ENCODE peak calls at places on chromosome 18, in five cellular contexts. E is CD8-positive, alpha-beta memory T cell; G is tibial nerve; I is upper lobe of right lung; U is transverse colon. Z is an unnamed sample.

GRCh38 chr18:29096380-29096779 is 919.5 kb upstream of the CDH2 start:
- DNase-seq in E (no peak), G (no peak), I (no peak), U (no peak), Z (no peak)

GRCh38 chr18:9683418-9684396 is 24.4 kb upstream of the RAB31 start:
- DNase-seq in E (no peak), G (no peak), I (no peak), U (no peak), Z (no peak)

GRCh38 chr18:12305930-12306629 is 2.0 kb upstream of the TUBB6 start:
- DNase-seq in E (no peak), G (no peak), I (no peak), U (no peak), Z (no peak)

GRCh38 chr18:51867767-51868166 is 472.2 kb upstream of the DCC start:
- DNase-seq in E (no peak), G (no peak), I (no peak), U (no peak), Z (no peak)

GRCh38 chr18:63878343-63878742 is 9.2 kb upstream of the SERPINB2 start:
- DNase-seq in E (no peak), G (no peak), I (no peak), U (no peak), Z (no peak)

GRCh38 chr18:35041752-35042379 is 653 bp downstream of the MAPRE2 start:
- DNase-seq in E (peak; percentile 44), G (no peak), I (no peak), U (no peak), Z (no peak)

GRCh38 chr18:10322408-10322807 is 132.0 kb upstream of the APCDD1 start:
- DNase-seq in E (no peak), G (no peak), I (no peak), U (no peak), Z (no peak)

GRCh38 chr18:24602156-24602555 is 141.7 kb downstream of the HRH4 start:
- DNase-seq in E (no peak), G (no peak), I (no peak), U (no peak), Z (no peak)

GRCh38 chr18:24268784-24269550 is 128.7 kb downstream of the OSBPL1A start:
- DNase-seq in E (no peak), G (no peak), I (no peak), U (peak; percentile 16), Z (no peak)

GRCh38 chr18:24201699-24202687 is 63.1 kb downstream of the CABYR start:
- DNase-seq in E (no peak), G (no peak), I (no peak), U (no peak), Z (no peak)

GRCh38 chr18:74652392-74652988 is 54.8 kb downstream of the ZNF407 start:
- DNase-seq in E (peak; percentile 22), G (no peak), I (no peak), U (no peak), Z (no peak)

GRCh38 chr18:23229472-23229871 is 94.2 kb downstream of the CABLES1 start:
- DNase-seq in E (no peak), G (no peak), I (no peak), U (no peak), Z (no peak)

GRCh38 chr18:13378150-13378549 is 159.6 kb downstream of the LDLRAD4 start:
- DNase-seq in E (no peak), G (no peak), I (no peak), U (no peak), Z (no peak)

GRCh38 chr18:8771930-8772329 is 66.6 kb downstream of the MTCL1 start:
- DNase-seq in E (no peak), G (no peak), I (no peak), U (peak; percentile 36), Z (no peak)

GRCh38 chr18:24432618-24433017 is 6.1 kb downstream of the IMPACT start:
- DNase-seq in E (no peak), G (no peak), I (no peak), U (no peak), Z (no peak)

GRCh38 chr18:5909130-5909529 is 13.8 kb upstream of the TMEM200C start:
- DNase-seq in E (no peak), G (no peak), I (no peak), U (no peak), Z (no peak)

GRCh38 chr18:26383454-26384270 is 157.4 kb downstream of the TAF4B start:
- DNase-seq in E (peak; percentile 13), G (no peak), I (no peak), U (no peak), Z (no peak)

GRCh38 chr18:24703316-24703715 is 242.9 kb downstream of the HRH4 start:
- DNase-seq in E (no peak), G (no peak), I (no peak), U (no peak), Z (no peak)

GRCh38 chr18:58861353-58861752 is 3.3 kb upstream of the ZNF532 start:
- DNase-seq in E (no peak), G (no peak), I (no peak), U (no peak), Z (no peak)

GRCh38 chr18:71784777-71785176 is 759.4 kb downstream of the CBLN2 start:
- DNase-seq in E (peak; percentile 6), G (no peak), I (no peak), U (no peak), Z (no peak)

GRCh38 chr18:79939096-79939495 is 12.4 kb downstream of the SLC66A2 start:
- DNase-seq in E (no peak), G (no peak), I (no peak), U (peak; percentile 9), Z (no peak)

GRCh38 chr18:23690505-23691068 is 1.3 kb downstream of the LAMA3 start:
- DNase-seq in E (no peak), G (no peak), I (peak; percentile 67), U (no peak), Z (no peak)

GRCh38 chr18:52046842-52047241 is 293.2 kb upstream of the DCC start:
- DNase-seq in E (no peak), G (no peak), I (no peak), U (no peak), Z (no peak)

GRCh38 chr18:8744656-8745055 is 39.3 kb downstream of the MTCL1 start:
- DNase-seq in E (peak; percentile 80), G (no peak), I (no peak), U (no peak), Z (peak; percentile 18)

GRCh38 chr18:71287268-71287667 is 998.4 kb downstream of the SOCS6 start:
- DNase-seq in E (no peak), G (no peak), I (no peak), U (no peak), Z (no peak)

GRCh38 chr18:52313213-52313612 is 26.8 kb upstream of the DCC start:
- DNase-seq in E (no peak), G (no peak), I (no peak), U (no peak), Z (no peak)

GRCh38 chr18:3584897-3585460 is 135.0 kb downstream of the TGIF1 start:
- DNase-seq in E (no peak), G (no peak), I (no peak), U (no peak), Z (no peak)

GRCh38 chr18:37568671-37569070 is 3.1 kb upstream of the CELF4 start:
- DNase-seq in E (no peak), G (no peak), I (no peak), U (no peak), Z (no peak)

GRCh38 chr18:37565985-37566478 is 434 bp upstream of the CELF4 start:
- DNase-seq in E (no peak), G (no peak), I (peak; percentile 69), U (no peak), Z (no peak)

GRCh38 chr18:37566479-37567060 is 972 bp upstream of the CELF4 start:
- DNase-seq in E (no peak), G (no peak), I (peak; percentile 61), U (no peak), Z (no peak)

GRCh38 chr18:37567061-37567993 is 1.7 kb upstream of the CELF4 start:
- DNase-seq in E (no peak), G (no peak), I (peak; percentile 53), U (no peak), Z (no peak)

DNA sequence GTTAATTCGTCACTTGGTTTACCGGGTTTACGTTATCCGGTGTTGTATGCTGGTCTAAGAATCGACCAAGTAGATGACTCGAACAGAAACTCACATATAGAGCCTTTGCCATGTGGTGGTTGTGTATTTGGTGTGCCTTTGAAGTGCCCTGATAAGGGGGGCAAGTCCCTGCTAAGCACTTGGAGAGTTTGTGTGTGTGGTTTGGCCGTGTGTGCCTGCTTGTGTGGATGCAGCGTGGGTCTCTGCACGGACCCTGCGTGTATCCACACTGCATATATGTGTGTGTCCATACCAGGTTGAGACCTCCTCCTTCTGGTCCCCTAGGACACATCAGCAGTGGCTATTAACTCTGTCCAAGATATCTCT is 2.4 kb upstream of the CELF4 start:
- DNase-seq in E (no peak), G (no peak), I (no peak), U (no peak), Z (no peak)
- H3K4me3 ChIP-seq in E (no peak overlapping the region), G (no peak overlapping the region), I (no peak overlapping the region), U (no peak overlapping the region), Z (no peak overlapping the region)

DNA sequence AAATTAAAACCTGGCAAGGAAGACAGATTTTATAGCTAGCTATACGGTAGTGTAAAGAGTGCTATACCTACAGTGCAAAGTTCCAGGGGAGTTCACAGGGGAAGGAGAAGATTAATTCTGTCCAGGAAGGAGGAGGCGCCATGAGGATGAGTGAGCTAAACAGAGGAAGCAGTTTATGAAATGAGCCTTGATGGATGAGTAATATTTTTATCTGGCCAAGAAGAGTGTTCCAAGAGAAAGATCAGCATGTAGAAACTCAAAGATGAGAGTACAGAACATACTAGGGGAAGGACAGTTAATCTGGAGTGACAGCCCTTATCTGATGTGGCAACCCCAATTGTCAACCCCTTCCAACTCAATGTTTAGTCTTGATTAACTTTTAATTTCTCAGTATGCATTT is 54.8 kb downstream of the CDH20 start:
- DNase-seq in E (no peak), G (no peak), I (no peak), U (peak; percentile 32), Z (no peak)
- H3K27ac ChIP-seq in E (no peak overlapping the region), G (no peak overlapping the region), I (no peak overlapping the region), U (no peak overlapping the region), Z (no peak overlapping the region)

GRCh38 chr18:78771496-78772368 is 207.9 kb upstream of the SALL3 start:
- DNase-seq in E (no peak), G (no peak), I (no peak), U (no peak), Z (no peak)

GRCh38 chr18:78774741-78775141 is 204.9 kb upstream of the SALL3 start:
- DNase-seq in E (no peak), G (no peak), I (no peak), U (no peak), Z (no peak)

GRCh38 chr18:78772369-78773302 is 207.0 kb upstream of the SALL3 start:
- DNase-seq in E (no peak), G (no peak), I (no peak), U (no peak), Z (no peak)

GRCh38 chr18:78773303-78773755 is 206.3 kb upstream of the SALL3 start:
- DNase-seq in E (no peak), G (no peak), I (no peak), U (no peak), Z (no peak)

DNA sequence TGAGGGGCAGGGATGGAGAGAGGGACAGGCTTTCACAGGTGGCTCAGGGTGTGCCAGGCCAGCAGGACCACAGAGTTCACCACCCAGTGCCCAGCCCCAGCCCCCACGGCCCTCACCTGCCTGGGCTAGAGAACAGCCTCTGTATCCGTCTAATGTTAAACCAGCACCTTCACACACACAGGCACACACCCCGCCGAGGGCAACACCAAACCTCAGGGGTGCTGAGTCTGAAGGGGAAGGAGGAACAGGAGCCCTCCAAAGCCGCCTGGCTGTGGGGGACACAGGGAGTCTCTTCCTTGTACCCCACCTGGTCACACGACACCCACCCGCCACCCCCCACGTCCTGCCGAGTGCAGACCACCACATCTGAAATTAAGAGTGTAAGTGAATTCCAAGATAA is 205.8 kb upstream of the SALL3 start:
- DNase-seq in E (no peak), G (no peak), I (no peak), U (no peak), Z (no peak)
- H3K27me3 ChIP-seq in E (no peaks in the 10 kb centered on the region), G (peaks cover 10% of the 10 kb centered on the region), I (peaks cover 4% of the 10 kb centered on the region), U (no peaks in the 10 kb centered on the region), Z (no peaks in the 10 kb centered on the region)

GRCh38 chr18:76524900-76525698 is 30.1 kb upstream of the ZNF516 start:
- DNase-seq in E (peak; percentile 14), G (no peak), I (no peak), U (peak; percentile 13), Z (no peak)
- H3K4me3 ChIP-seq in E (no peak overlapping the region), G (peak overlapping the region; percentile 24), I (peak overlapping the region; percentile 14), U (peak overlapping the region; percentile 28), Z (no peak overlapping the region)